ENCODE peak calls at places on chromosomes 2 and 18, in five cellular contexts. Y is neural progenitor cell, V is fibroblast of lung, X is H9, S is neuronal stem cell. C is an unnamed sample.

GRCh38 chr2:25651066-25651465 is 22.3 kb downstream of the DTNB start:
- DNase-seq in Y (no peak), V (peak), X (no peak), S (no peak), C (no peak)

GRCh38 chr18:70290482-70291294 is 1.8 kb downstream of the SOCS6 start:
- DNase-seq in Y (no peak), V (no peak), X (no peak), S (no peak), C (no peak)

GRCh38 chr18:65259403-65259802 is 491.4 kb upstream of the CDH7 start:
- DNase-seq in Y (no peak), V (no peak), X (no peak), S (no peak), C (no peak)

GRCh38 chr18:47775961-47776360 is 154.5 kb downstream of the SMAD2 start:
- DNase-seq in Y (no peak), V (no peak), X (no peak), S (no peak), C (no peak)

GRCh38 chr18:75482880-75483279 is 55.4 kb upstream of the SMIM21 start:
- DNase-seq in Y (no peak), V (peak), X (no peak), S (no peak), C (no peak)

GRCh38 chr18:58362829-58363231 is 266.1 kb downstream of the ALPK2 start:
- DNase-seq in Y (no peak), V (no peak), X (no peak), S (no peak), C (no peak)

GRCh38 chr2:46029332-46029811 is 267.8 kb upstream of the EPAS1 start:
- DNase-seq in Y (peak), V (peak), X (no peak), S (no peak), C (no peak)

GRCh38 chr2:174333502-174334277 is 1.1 kb upstream of the SP9 start:
- DNase-seq in Y (peak), V (no peak), X (peak), S (peak), C (peak)

GRCh38 chr2:18662689-18663088 is 73.3 kb upstream of the NT5C1B start:
- DNase-seq in Y (no peak), V (no peak), X (no peak), S (no peak), C (no peak)

GRCh38 chr2:73740767-73741166 is 3.6 kb upstream of the TPRKB start:
- DNase-seq in Y (no peak), V (no peak), X (no peak), S (no peak), C (no peak)

GRCh38 chr18:39839782-39840181 is 2115.3 kb upstream of the PIK3C3 start:
- DNase-seq in Y (no peak), V (peak), X (no peak), S (no peak), C (no peak)

GRCh38 chr2:60148717-60149116 is 404.7 kb downstream of the BCL11A start:
- DNase-seq in Y (no peak), V (no peak), X (no peak), S (no peak), C (no peak)
- H3K4me2 ChIP-seq in Y (no peak), V (no peak), X (no peak), S (no peak), C (no peak)

GRCh38 chr2:170817247-170817998 is 736 bp downstream of the GAD1 start:
- DNase-seq in Y (peak), V (peak), X (peak), S (peak), C (no peak)

GRCh38 chr2:170819941-170820646 is 3.4 kb downstream of the GAD1 start:
- DNase-seq in Y (peak), V (no peak), X (peak), S (peak), C (no peak)

GRCh38 chr2:170817999-170818293 is 1.3 kb downstream of the GAD1 start:
- DNase-seq in Y (peak), V (no peak), X (no peak), S (peak), C (no peak)

GRCh38 chr2:170816499-170817246 is at the start of gene GAD1:
- DNase-seq in Y (peak), V (peak), X (peak), S (peak), C (peak)

GRCh38 chr2:170818294-170819104 is 1.8 kb downstream of the GAD1 start:
- DNase-seq in Y (peak), V (no peak), X (peak), S (peak), C (no peak)
- H3K4me2 ChIP-seq in Y (peak), V (peak), X (peak), S (peak), C (peak)

DNA sequence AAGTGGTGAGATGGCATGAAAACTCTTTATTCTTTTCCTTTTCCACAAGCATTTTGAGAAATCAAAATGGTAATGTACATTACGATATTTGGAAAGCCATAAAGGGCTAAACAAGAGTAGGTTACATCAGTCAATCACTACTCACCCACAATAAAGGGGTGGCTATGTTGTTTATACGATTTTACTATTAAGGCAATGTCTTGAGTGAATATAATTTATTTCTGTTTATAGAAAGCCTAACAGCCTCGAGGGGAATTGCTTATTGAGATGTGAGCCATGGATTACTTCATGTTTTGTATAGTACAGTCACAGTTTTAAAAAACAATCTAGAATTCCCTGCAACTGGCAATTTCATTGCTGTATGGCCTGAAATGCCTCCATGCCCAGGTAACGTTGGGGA is 237.5 kb upstream of the RBBP8 start:
- DNase-seq in Y (no peak), V (no peak), X (no peak), S (no peak), C (no peak)
- H3K4me2 ChIP-seq in Y (no peak), V (peak), X (no peak), S (no peak), C (peak)

GRCh38 chr2:23537991-23538390 is 153.0 kb downstream of the KLHL29 start:
- DNase-seq in Y (no peak), V (no peak), X (no peak), S (no peak), C (no peak)
- H3K4me2 ChIP-seq in Y (no peak), V (no peak), X (no peak), S (no peak), C (no peak)

DNA sequence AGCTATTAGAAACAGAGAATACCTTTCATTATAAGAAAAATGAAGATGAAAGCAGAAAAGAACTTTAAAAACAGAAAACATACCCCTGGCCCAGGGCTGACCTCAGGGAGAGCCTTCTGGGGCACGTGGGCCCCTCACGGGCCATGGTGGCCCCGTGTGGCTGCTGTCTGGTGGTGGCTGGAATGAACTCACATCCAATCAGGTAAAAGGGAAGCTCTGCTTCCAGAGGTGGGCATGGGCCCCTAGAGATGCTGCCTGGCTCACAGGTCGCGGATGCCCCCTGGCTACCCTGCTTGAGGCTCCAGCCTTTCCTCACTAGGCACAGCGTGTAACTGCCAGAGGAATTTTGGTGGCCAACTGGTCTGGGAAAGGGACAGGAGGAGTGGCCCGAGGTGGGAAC is 16.6 kb downstream of the SNORC start:
- DNase-seq in Y (no peak), V (no peak), X (no peak), S (no peak), C (no peak)
- H3K4me2 ChIP-seq in Y (no peak), V (no peak), X (no peak), S (no peak), C (no peak)

GRCh38 chr2:240850026-240850425 is 18.6 kb upstream of the AGXT start:
- DNase-seq in Y (no peak), V (no peak), X (no peak), S (no peak), C (no peak)
- H3K4me2 ChIP-seq in Y (no peak), V (no peak), X (no peak), S (no peak), C (no peak)

GRCh38 chr2:118058979-118059378 is 29.3 kb upstream of the INSIG2 start:
- DNase-seq in Y (no peak), V (peak), X (no peak), S (no peak), C (no peak)

GRCh38 chr2:118059919-118060478 is 28.3 kb upstream of the INSIG2 start:
- DNase-seq in Y (no peak), V (peak), X (no peak), S (no peak), C (no peak)

GRCh38 chr2:118055512-118056164 is 32.6 kb upstream of the INSIG2 start:
- DNase-seq in Y (no peak), V (no peak), X (no peak), S (no peak), C (no peak)

GRCh38 chr2:118052474-118052873 is 35.8 kb upstream of the INSIG2 start:
- DNase-seq in Y (no peak), V (no peak), X (no peak), S (no peak), C (no peak)

GRCh38 chr2:118056165-118056534 is 32.1 kb upstream of the INSIG2 start:
- DNase-seq in Y (no peak), V (no peak), X (no peak), S (no peak), C (no peak)
- H3K4me2 ChIP-seq in Y (no peak), V (no peak), X (no peak), S (no peak), C (no peak)

DNA sequence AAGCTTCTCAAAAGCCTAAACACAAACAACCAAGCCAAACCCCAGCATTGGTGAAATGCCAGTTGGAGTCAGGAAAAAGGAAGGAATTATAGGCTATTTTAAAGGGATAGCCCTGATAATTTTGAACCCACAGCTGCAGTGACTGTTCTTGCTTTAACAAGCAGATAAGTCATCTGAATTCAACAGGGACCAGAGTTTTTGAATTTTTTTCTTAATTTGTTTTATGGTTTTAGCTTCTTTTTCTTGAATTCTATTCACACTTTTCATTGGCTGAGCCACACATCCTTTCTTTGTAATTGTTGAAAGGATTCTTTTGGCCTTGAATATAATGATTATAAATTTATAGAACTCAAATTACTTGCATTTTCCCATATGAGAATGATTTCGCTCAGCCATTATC is 308.8 kb downstream of the LPIN1 start:
- DNase-seq in Y (no peak), V (no peak), X (no peak), S (no peak), C (no peak)
- H3K4me2 ChIP-seq in Y (no peak), V (no peak), X (no peak), S (no peak), C (no peak)

DNA sequence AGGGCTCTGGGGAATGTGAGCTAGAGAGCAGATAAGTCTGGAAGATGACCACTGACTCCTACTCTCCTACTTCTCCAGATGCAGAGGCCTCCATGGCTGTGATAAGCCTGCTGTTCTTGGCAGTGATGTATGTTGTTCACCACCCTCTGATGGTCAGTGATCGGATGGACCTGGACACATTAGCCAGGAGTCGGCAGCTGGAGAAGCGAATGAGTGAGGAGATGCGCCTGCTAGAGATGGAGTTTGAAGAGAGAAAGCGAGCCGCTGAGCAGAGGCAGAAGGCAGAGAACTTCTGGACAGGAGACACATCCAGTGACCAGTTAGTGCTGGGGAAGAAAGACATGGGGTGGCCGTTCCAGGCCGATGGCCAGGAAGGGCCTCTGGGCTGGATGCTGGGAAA is 1.4 kb downstream of the ITPRIPL1 start:
- DNase-seq in Y (no peak), V (no peak), X (no peak), S (no peak), C (no peak)
- H3K4me2 ChIP-seq in Y (no peak), V (no peak), X (no peak), S (no peak), C (no peak)

GRCh38 chr2:152649997-152650396 is 67.3 kb downstream of the PRPF40A start:
- DNase-seq in Y (no peak), V (no peak), X (no peak), S (no peak), C (no peak)
- H3K4me2 ChIP-seq in Y (no peak), V (no peak), X (no peak), S (no peak), C (no peak)